ENCODE peak calls at places on chromosomes 12 and 14, in five cellular contexts. One of them, this sample, is unnamed.

GRCh38 chr12:51941011-51941561 is 10.4 kb upstream of the ACVR1B start:
- DNase-seq in fibroblast of mammary gland: peak
- DNase-seq in fibroblast of the aortic adventitia: peak
- DNase-seq in GM06990: no peak
- DNase-seq in tibial artery: no peak
- DNase-seq in this sample: no peak

GRCh38 chr14:64937821-64938193 is 4.7 kb downstream of the GPX2 start:
- DNase-seq in fibroblast of mammary gland: peak
- DNase-seq in fibroblast of the aortic adventitia: peak
- DNase-seq in GM06990: no peak
- DNase-seq in tibial artery: no peak
- DNase-seq in this sample: no peak

GRCh38 chr14:90503582-90503981 is 106.8 kb downstream of the CALM1 start:
- DNase-seq in fibroblast of mammary gland: no peak
- DNase-seq in fibroblast of the aortic adventitia: no peak
- DNase-seq in GM06990: no peak
- DNase-seq in tibial artery: no peak
- DNase-seq in this sample: no peak

GRCh38 chr12:53454710-53455109 is 2.8 kb downstream of the PCBP2 start:
- DNase-seq in fibroblast of mammary gland: no peak
- DNase-seq in fibroblast of the aortic adventitia: no peak
- DNase-seq in GM06990: no peak
- DNase-seq in tibial artery: no peak
- DNase-seq in this sample: peak

GRCh38 chr12:6927379-6927991 is at the start of gene ATN1:
- DNase-seq in fibroblast of mammary gland: peak
- DNase-seq in fibroblast of the aortic adventitia: peak
- DNase-seq in GM06990: peak
- DNase-seq in tibial artery: peak
- DNase-seq in this sample: no peak

GRCh38 chr12:61490732-61491498 is 769.3 kb upstream of the USP15 start:
- DNase-seq in fibroblast of mammary gland: peak
- DNase-seq in fibroblast of the aortic adventitia: no peak
- DNase-seq in GM06990: no peak
- DNase-seq in tibial artery: no peak
- DNase-seq in this sample: no peak

GRCh38 chr12:47942327-47943230 is 20.8 kb upstream of the TMEM106C start:
- DNase-seq in fibroblast of mammary gland: no peak
- DNase-seq in fibroblast of the aortic adventitia: no peak
- DNase-seq in GM06990: peak
- DNase-seq in tibial artery: no peak
- DNase-seq in this sample: no peak

GRCh38 chr12:131024026-131024425 is 70.3 kb downstream of the ADGRD1 start:
- DNase-seq in fibroblast of mammary gland: no peak
- DNase-seq in fibroblast of the aortic adventitia: no peak
- DNase-seq in GM06990: no peak
- DNase-seq in tibial artery: no peak
- DNase-seq in this sample: no peak

GRCh38 chr14:31261859-31262739 is 54.5 kb upstream of the HECTD1 start:
- DNase-seq in fibroblast of mammary gland: peak
- DNase-seq in fibroblast of the aortic adventitia: peak
- DNase-seq in GM06990: peak
- DNase-seq in tibial artery: peak
- DNase-seq in this sample: no peak

GRCh38 chr14:98580131-98580678 is 691.8 kb downstream of the BCL11B start:
- DNase-seq in fibroblast of mammary gland: no peak
- DNase-seq in fibroblast of the aortic adventitia: no peak
- DNase-seq in GM06990: no peak
- DNase-seq in tibial artery: no peak
- DNase-seq in this sample: peak

GRCh38 chr12:22625671-22626251 is 790 bp downstream of the ETNK1 start:
- DNase-seq in fibroblast of mammary gland: peak
- DNase-seq in fibroblast of the aortic adventitia: peak
- DNase-seq in GM06990: peak
- DNase-seq in tibial artery: peak
- DNase-seq in this sample: peak

GRCh38 chr14:53542692-53543091 is 389.6 kb upstream of the DDHD1 start:
- DNase-seq in fibroblast of mammary gland: peak
- DNase-seq in fibroblast of the aortic adventitia: peak
- DNase-seq in GM06990: no peak
- DNase-seq in tibial artery: no peak
- DNase-seq in this sample: no peak

GRCh38 chr14:66600416-66600815 is 92.5 kb downstream of the GPHN start:
- DNase-seq in fibroblast of mammary gland: peak
- DNase-seq in fibroblast of the aortic adventitia: peak
- DNase-seq in GM06990: no peak
- DNase-seq in tibial artery: no peak
- DNase-seq in this sample: no peak

GRCh38 chr12:60684988-60685655 is 1089.3 kb downstream of the SLC16A7 start:
- DNase-seq in fibroblast of mammary gland: no peak
- DNase-seq in fibroblast of the aortic adventitia: no peak
- DNase-seq in GM06990: no peak
- DNase-seq in tibial artery: no peak
- DNase-seq in this sample: no peak

GRCh38 chr12:94273272-94273671 is 124.9 kb downstream of the PLXNC1 start:
- DNase-seq in fibroblast of mammary gland: no peak
- DNase-seq in fibroblast of the aortic adventitia: no peak
- DNase-seq in GM06990: no peak
- DNase-seq in tibial artery: no peak
- DNase-seq in this sample: no peak

GRCh38 chr12:1791104-1791927 is 29.0 kb upstream of the LRTM2 start:
- DNase-seq in fibroblast of mammary gland: peak
- DNase-seq in fibroblast of the aortic adventitia: peak
- DNase-seq in GM06990: no peak
- DNase-seq in tibial artery: peak
- DNase-seq in this sample: peak

GRCh38 chr12:39372929-39373328 is 70.0 kb downstream of the KIF21A start:
- DNase-seq in fibroblast of mammary gland: no peak
- DNase-seq in fibroblast of the aortic adventitia: no peak
- DNase-seq in GM06990: peak
- DNase-seq in tibial artery: no peak
- DNase-seq in this sample: peak

GRCh38 chr14:51554953-51555352 is 96.8 kb upstream of the FRMD6 start:
- DNase-seq in fibroblast of mammary gland: peak
- DNase-seq in fibroblast of the aortic adventitia: peak
- DNase-seq in GM06990: no peak
- DNase-seq in tibial artery: no peak
- DNase-seq in this sample: peak

GRCh38 chr12:105888696-105889095 is 250.1 kb downstream of the NUAK1 start:
- DNase-seq in fibroblast of mammary gland: no peak
- DNase-seq in fibroblast of the aortic adventitia: peak
- DNase-seq in GM06990: no peak
- DNase-seq in tibial artery: no peak
- DNase-seq in this sample: no peak

GRCh38 chr14:94483729-94484275 is 7.8 kb upstream of the SERPINA9 start:
- DNase-seq in fibroblast of mammary gland: peak
- DNase-seq in fibroblast of the aortic adventitia: no peak
- DNase-seq in GM06990: no peak
- DNase-seq in tibial artery: no peak
- DNase-seq in this sample: no peak

GRCh38 chr12:109358154-109358869 is 10.6 kb downstream of the MYO1H start:
- DNase-seq in fibroblast of mammary gland: peak
- DNase-seq in fibroblast of the aortic adventitia: peak
- DNase-seq in GM06990: peak
- DNase-seq in tibial artery: no peak
- DNase-seq in this sample: peak

GRCh38 chr12:90974286-90974685 is 19.3 kb upstream of the CCER1 start:
- DNase-seq in fibroblast of mammary gland: peak
- DNase-seq in fibroblast of the aortic adventitia: peak
- DNase-seq in GM06990: no peak
- DNase-seq in tibial artery: no peak
- DNase-seq in this sample: no peak

GRCh38 chr14:97298331-97298730 is 501.1 kb downstream of the VRK1 start:
- DNase-seq in fibroblast of mammary gland: no peak
- DNase-seq in fibroblast of the aortic adventitia: no peak
- DNase-seq in GM06990: no peak
- DNase-seq in tibial artery: no peak
- DNase-seq in this sample: no peak

GRCh38 chr14:97301931-97302559 is 504.9 kb downstream of the VRK1 start:
- DNase-seq in fibroblast of mammary gland: no peak
- DNase-seq in fibroblast of the aortic adventitia: no peak
- DNase-seq in GM06990: no peak
- DNase-seq in tibial artery: no peak
- DNase-seq in this sample: no peak

GRCh38 chr14:97295108-97295710 is 498.0 kb downstream of the VRK1 start:
- DNase-seq in fibroblast of mammary gland: no peak
- DNase-seq in fibroblast of the aortic adventitia: no peak
- DNase-seq in GM06990: no peak
- DNase-seq in tibial artery: no peak
- DNase-seq in this sample: no peak

GRCh38 chr14:97298775-97299174 is 501.6 kb downstream of the VRK1 start:
- DNase-seq in fibroblast of mammary gland: no peak
- DNase-seq in fibroblast of the aortic adventitia: no peak
- DNase-seq in GM06990: no peak
- DNase-seq in tibial artery: no peak
- DNase-seq in this sample: no peak

DNA sequence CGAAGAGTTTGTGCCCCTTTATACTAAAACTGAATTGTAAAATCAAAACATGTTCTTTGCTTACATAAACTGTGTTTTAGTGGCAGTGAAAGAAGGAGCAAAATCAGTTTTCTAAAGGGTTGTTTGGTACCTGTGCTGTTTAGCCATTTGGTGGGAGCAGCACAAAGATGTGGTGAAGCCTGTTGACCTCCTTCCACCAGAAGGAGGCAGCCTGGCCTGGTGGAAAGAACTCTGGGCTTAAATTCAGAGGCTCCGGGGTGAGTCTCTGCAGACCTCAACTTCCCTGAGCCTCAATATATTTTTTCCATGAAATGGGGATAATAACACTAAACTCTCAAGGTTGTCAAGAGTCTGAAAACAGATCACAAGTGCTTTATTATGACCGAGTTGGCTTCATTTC is 502.5 kb downstream of the VRK1 start:
- DNase-seq in fibroblast of mammary gland: no peak
- DNase-seq in fibroblast of the aortic adventitia: no peak
- DNase-seq in GM06990: no peak
- DNase-seq in tibial artery: no peak
- DNase-seq in this sample: no peak
- TF ChIP-seq CTCF in fibroblast of mammary gland: no peak
- TF ChIP-seq CTCF in fibroblast of the aortic adventitia: no peak
- TF ChIP-seq CTCF in GM06990: peak
- TF ChIP-seq CTCF in tibial artery: no peak
- TF ChIP-seq CTCF in this sample: no peak

DNA sequence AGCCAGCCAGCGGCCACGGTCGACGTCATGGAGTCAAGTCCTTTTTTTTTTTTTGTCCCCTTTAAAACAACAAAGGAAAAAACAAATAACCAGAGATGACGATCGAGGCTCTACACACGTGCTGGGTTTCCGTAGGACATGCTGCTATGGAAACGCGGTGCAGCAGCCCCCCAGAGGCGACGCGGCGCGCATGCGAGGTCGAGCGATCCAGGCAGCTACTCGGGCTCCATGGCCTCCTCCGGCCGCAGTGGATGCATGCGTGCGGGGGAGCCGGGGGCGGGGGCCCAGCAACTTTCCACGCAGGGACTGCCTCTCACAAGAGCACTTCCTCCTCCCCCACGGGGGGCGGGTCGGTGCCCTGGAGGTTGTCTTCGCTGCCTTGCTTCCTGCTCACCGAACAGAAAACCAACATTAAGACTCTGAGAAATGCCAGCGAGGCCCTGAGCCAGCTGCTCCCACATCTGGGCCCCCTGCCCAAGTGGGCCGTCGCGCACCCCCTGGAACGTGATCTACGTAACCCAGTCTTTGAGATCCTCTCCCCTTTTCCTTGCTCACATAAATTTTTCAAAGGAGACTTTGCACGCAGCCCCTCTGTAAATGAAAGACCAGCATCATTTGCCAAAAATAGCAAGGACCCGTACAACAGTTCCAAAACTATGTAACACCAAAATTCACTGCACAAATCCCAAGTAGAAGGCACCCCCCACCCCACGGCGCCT is 30.7 kb downstream of the P2RX4 start:
- DNase-seq in fibroblast of mammary gland: peak
- DNase-seq in fibroblast of the aortic adventitia: peak
- DNase-seq in GM06990: no peak
- DNase-seq in tibial artery: peak
- DNase-seq in this sample: no peak
- TF ChIP-seq CTCF in fibroblast of mammary gland: no peak
- TF ChIP-seq CTCF in fibroblast of the aortic adventitia: no peak
- TF ChIP-seq CTCF in GM06990: no peak
- TF ChIP-seq CTCF in tibial artery: no peak
- TF ChIP-seq CTCF in this sample: no peak

DNA sequence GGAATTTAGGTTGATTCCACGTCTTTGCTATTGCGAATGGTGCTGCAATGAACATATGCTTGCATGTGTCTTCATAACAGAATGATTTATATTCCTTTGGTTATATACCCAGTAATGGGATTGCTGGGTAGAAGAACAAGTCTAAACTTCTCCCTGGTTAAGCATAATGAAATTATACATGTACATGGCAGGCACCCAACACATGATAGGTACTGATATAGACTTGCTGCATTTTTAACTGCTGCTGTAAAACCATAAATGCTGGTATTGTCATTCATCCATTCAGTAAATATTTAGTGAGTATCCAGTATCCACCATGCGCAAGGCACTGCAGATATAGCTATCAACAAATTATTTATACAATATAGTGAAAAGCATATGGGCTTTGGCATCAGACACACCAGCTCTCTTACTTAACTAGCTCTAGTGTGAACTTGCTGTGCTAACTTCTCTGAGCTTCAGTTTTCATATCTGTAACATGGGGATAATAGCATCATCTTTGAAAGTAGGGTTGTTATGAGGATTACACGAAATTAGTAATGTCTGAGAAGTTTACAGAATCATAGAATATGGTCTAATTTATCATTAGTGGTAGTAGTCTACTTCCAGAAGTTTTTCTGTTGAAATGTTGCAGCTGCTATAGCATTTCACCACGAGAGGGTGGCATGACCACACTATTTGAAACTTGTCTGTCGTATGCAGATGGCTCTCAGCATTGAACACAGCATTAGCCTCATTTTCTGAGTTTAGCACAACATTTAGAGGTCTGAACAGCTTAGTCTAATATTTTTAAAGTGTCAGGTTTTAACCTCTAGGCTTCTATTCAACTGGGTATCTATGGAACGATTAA is 32.0 kb upstream of the SEL1L start:
- DNase-seq in fibroblast of mammary gland: peak
- DNase-seq in fibroblast of the aortic adventitia: peak
- DNase-seq in GM06990: no peak
- DNase-seq in tibial artery: no peak
- DNase-seq in this sample: peak
- TF ChIP-seq CTCF in fibroblast of mammary gland: peak
- TF ChIP-seq CTCF in fibroblast of the aortic adventitia: peak
- TF ChIP-seq CTCF in GM06990: peak
- TF ChIP-seq CTCF in tibial artery: peak
- TF ChIP-seq CTCF in this sample: peak

DNA sequence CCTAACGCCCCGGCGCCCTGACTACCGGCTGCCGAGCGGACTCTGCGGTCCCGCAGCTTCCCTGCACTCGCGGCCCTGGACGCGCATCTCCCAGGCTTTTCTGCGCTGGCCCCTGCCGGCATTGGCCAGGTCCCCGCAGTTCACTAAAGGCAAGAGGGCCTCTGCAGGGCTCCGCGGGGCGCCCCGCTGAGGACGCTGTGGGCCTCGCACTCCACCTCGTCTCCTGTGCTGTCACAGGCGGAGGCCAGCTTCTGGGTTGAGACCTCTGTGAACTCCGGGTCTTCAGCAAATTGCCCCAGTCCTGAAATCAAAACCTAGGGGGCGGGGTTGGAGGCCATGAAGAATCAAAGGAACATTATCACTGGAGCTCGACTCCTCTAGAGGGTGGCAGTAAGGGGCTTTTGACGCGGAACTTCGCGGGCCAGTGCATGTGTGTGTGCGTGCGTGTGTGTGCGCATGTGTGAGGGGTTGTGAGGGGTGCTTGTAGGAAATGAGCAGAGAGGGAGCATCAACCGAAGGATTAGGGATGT is 68.5 kb upstream of the CAPRIN2 start:
- DNase-seq in fibroblast of mammary gland: peak
- DNase-seq in fibroblast of the aortic adventitia: peak
- DNase-seq in GM06990: peak
- DNase-seq in tibial artery: no peak
- DNase-seq in this sample: no peak
- TF ChIP-seq CTCF in fibroblast of mammary gland: no peak
- TF ChIP-seq CTCF in fibroblast of the aortic adventitia: peak
- TF ChIP-seq CTCF in GM06990: peak
- TF ChIP-seq CTCF in tibial artery: no peak
- TF ChIP-seq CTCF in this sample: no peak